ENCODE peak calls at places on chromosomes 3 and 15, in nine cellular contexts. L, B, X, G, R, M, J, O and V are unnamed samples.

GRCh38 chr15:48352474-48353072 is 21.3 kb downstream of the DUT start:
- DNase-seq in X (peak; percentile 60), O (peak; percentile 35), M (no peak), J (no peak), R (peak; percentile 44), L (no peak), B (peak; percentile 54), G (no peak), V (peak; percentile 69)

GRCh38 chr15:84772467-84772866 is 24.1 kb downstream of the ZNF592 start:
- DNase-seq in R (no peak), G (no peak), O (no peak), L (no peak), J (no peak), X (no peak), B (no peak), M (no peak), V (no peak)

GRCh38 chr15:29449136-29449535 is 179.5 kb upstream of the NSMCE3 start:
- DNase-seq in G (no peak), J (peak; percentile 67), X (no peak), O (no peak), L (no peak), R (no peak), M (no peak), B (no peak), V (no peak)

GRCh38 chr15:60396964-60397771 is 618 bp downstream of the ANXA2 start:
- DNase-seq in M (peak; percentile 53), X (peak; percentile 62), O (peak; percentile 69), R (peak; percentile 86), G (peak; percentile 88), B (peak; percentile 84), J (peak; percentile 67), L (peak; percentile 53), V (peak; percentile 83)

GRCh38 chr3:53092942-53093341 is 37.3 kb downstream of the RFT1 start:
- DNase-seq in R (no peak), G (no peak), O (no peak), M (no peak), X (peak; percentile 41), J (no peak), B (no peak), L (no peak), V (no peak)

GRCh38 chr15:70266412-70267089 is 168.8 kb upstream of the TLE3 start:
- DNase-seq in R (peak; percentile 49), G (peak; percentile 86), B (peak; percentile 88), O (no peak), X (peak; percentile 86), L (no peak), J (no peak), M (peak; percentile 63), V (peak; percentile 91)

GRCh38 chr3:194844046-194844445 is 158.4 kb downstream of the FAM43A start:
- DNase-seq in O (no peak), J (no peak), X (no peak), M (no peak), L (no peak), B (no peak), G (no peak), R (no peak), V (no peak)

GRCh38 chr3:133570139-133570936 is 3.1 kb upstream of the CDV3 start:
- DNase-seq in L (no peak), O (no peak), M (no peak), B (peak; percentile 50), J (no peak), R (no peak), X (no peak), G (no peak), V (no peak)

GRCh38 chr15:42090781-42091180 is 3.6 kb downstream of the PLA2G4D start:
- DNase-seq in O (no peak), G (no peak), R (peak; percentile 3), L (no peak), M (no peak), X (no peak), B (no peak), J (no peak), V (no peak)

GRCh38 chr3:11718582-11719405 is 75.1 kb upstream of the VGLL4 start:
- DNase-seq in L (no peak), B (peak; percentile 49), O (peak; percentile 66), G (peak; percentile 81), R (peak; percentile 54), X (peak; percentile 53), M (peak; percentile 38), J (peak; percentile 80), V (peak; percentile 77)

GRCh38 chr3:46478341-46478740 is 13.6 kb upstream of the LTF start:
- DNase-seq in O (no peak), J (no peak), R (no peak), L (no peak), M (no peak), B (peak; percentile 47), X (no peak), G (no peak), V (no peak)

GRCh38 chr15:25705430-25706115 is 157.6 kb downstream of the ATP10A start:
- DNase-seq in J (no peak), X (no peak), G (no peak), M (no peak), B (no peak), L (no peak), R (no peak), O (no peak), V (peak; percentile 33)

DNA sequence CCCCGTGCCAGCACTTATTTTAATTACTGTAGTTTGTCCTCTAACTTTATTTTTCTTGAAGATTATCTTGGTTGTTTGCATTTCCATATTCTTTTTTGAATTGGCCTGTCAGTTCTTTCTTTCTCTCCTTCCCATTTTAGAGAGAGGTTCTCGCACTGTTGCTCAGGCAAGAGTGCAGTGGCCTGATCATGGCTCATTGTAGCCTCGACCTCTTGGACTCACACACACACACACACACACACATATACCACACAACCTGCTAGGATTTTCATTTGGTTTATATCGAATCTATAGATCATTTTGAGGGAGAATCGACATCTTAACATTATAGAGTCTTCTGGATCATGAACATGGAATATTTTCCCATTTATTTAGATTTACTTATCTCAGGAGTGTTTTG is 8.7 kb downstream of the FEM1B start:
- DNase-seq in O (no peak), M (no peak), G (no peak), B (no peak), J (no peak), X (no peak), R (no peak), L (no peak), V (no peak)
- H3K27ac ChIP-seq in O (no peak overlapping the region), M (peak overlapping the region; percentile 4), G (no peak overlapping the region), B (no peak overlapping the region), J (no peak overlapping the region), X (no peak overlapping the region), R (no peak overlapping the region), L (no peak overlapping the region), V (no peak overlapping the region)

GRCh38 chr15:95511680-95512079 is 818.8 kb upstream of the NR2F2 start:
- DNase-seq in O (no peak), M (no peak), G (no peak), J (no peak), R (no peak), X (no peak), B (no peak), L (no peak), V (no peak)
- TF ChIP-seq EP300 in O (no peak), M (no peak), G (no peak), J (no peak), R (no peak), X (no peak), B (no peak), L (no peak), V (no peak)

GRCh38 chr3:101812895-101813294 is 33.9 kb downstream of the NXPE3 start:
- DNase-seq in L (no peak), B (no peak), J (no peak), O (no peak), R (no peak), X (no peak), G (no peak), M (no peak), V (no peak)

GRCh38 chr3:101819649-101820202 is 29.6 kb upstream of the NFKBIZ start:
- DNase-seq in L (no peak), B (no peak), M (no peak), R (no peak), G (no peak), X (no peak), O (no peak), J (no peak), V (no peak)

GRCh38 chr3:101814835-101815234 is 34.5 kb upstream of the NFKBIZ start:
- DNase-seq in J (no peak), X (no peak), O (no peak), B (no peak), L (no peak), M (no peak), G (no peak), R (no peak), V (no peak)

GRCh38 chr3:101813817-101814440 is 34.9 kb downstream of the NXPE3 start:
- DNase-seq in J (no peak), B (no peak), O (peak; percentile 20), L (no peak), R (no peak), M (no peak), G (no peak), X (no peak), V (no peak)

DNA sequence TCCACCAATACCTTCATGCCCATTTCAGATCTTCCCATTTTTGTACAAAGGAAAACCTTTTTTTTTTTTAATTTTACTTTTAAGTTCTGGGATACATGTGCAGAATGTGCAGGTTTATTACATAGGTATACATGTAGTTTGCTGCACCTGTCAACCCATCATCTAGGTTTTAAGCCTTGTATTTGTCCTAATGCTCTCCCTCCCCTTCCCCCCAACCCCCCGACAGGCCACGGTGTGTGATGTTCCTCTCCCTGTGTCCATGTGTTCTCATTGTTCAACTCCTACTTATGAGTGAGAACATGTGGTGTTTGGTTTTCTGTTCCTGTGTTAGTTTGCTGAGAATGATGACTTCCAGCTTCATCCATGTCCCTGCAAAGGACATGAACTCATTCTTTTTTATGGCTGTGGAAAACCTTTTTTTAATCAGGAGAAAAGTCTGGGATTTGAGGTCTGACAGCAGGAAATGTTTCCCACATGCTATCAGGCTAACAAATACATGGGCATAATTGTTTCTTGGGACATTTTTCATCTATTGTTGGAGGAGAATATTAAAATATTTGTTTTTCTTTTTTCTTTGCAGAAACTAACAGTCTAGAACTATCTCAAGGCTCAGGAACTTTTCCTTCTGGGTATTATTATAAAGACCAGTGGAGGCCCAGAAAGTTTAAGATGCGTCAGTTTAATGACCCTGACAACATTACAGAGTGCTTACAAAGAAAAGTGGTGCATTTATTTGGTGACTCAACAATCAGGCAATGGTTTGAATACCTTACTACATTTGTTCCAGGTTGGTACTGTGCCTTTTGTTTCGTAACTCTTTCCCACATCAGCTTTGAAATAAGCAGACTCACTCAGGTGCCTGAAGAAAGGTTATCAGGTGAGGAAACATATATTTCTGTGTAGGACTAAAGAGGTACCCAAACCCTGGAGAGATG is 32.8 kb upstream of the NFKBIZ start:
- DNase-seq in X (no peak), R (no peak), L (no peak), G (no peak), M (no peak), B (no peak), J (no peak), O (no peak), V (peak; percentile 60)
- H3K27ac ChIP-seq in X (no peak overlapping the region), R (no peak overlapping the region), L (no peak overlapping the region), G (no peak overlapping the region), M (peak overlapping the region; percentile 0), B (no peak overlapping the region), J (no peak overlapping the region), O (no peak overlapping the region), V (peak overlapping the region; percentile 5)

DNA sequence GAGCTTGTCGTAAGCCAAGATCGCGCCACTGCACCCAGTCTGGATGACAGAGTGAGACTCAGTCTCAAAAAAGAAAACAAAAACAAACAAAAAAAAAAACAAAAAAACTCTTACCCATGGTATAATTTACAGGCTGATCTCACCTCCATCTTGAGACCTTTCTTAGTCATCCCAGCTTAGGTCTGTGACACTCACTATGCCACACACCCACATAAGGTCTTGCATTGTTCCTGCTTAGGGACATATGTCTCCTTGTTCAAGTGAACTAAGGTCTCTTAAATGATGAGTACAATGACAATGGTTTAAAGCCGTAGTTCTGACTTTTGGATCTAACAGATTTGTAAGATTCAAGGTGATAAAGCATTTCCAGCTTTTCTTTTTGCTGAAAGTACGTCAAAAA is 360.2 kb upstream of the ARHGEF26 start:
- DNase-seq in J (no peak), R (no peak), B (no peak), G (no peak), X (no peak), L (no peak), O (no peak), M (no peak), V (no peak)
- TF ChIP-seq EP300 in J (no peak), R (no peak), B (no peak), G (no peak), X (no peak), L (no peak), O (no peak), M (no peak), V (no peak)